ENCODE peak calls at places on chromosomes 4 and X, in ten cellular contexts. D is anterior cingulate cortex; R is activated CD4-positive, alpha-beta T cell treated with anti-CD3 and anti-CD28 coated beads for 4 hours; K is M059J; J is naive thymus-derived CD8-positive, alpha-beta T cell; O is type B pancreatic cell; Q is ecto neural progenitor cell; U is astrocyte of the spinal cord; T is breast epithelium; W is Peyer's patch. F is an unnamed sample.

GRCh38 chr4:87363552-87363951 is 27.4 kb downstream of the HSD17B11 start:
- DNase-seq in D (no peak), R (no peak), K (no peak), J (no peak), O (no peak), Q (no peak), U (no peak), T (no peak), W (no peak), F (peak)

GRCh38 chrX:19204623-19205022 is 82.4 kb upstream of the ADGRG2 start:
- DNase-seq in D (no peak), R (no peak), K (no peak), J (no peak), O (no peak), Q (no peak), U (no peak), T (no peak), W (no peak), F (no peak)

GRCh38 chrX:43750248-43750676 is 94.2 kb downstream of the MAOA start:
- DNase-seq in D (no peak), R (peak), K (peak), J (peak), O (no peak), Q (peak), U (peak), T (no peak), W (peak), F (peak)

GRCh38 chrX:150870059-150870458 is 28.4 kb downstream of the CD99L2 start:
- DNase-seq in D (no peak), R (no peak), K (no peak), J (no peak), O (no peak), Q (no peak), U (no peak), T (no peak), W (no peak), F (no peak)

GRCh38 chrX:20253232-20253543 is 13.5 kb downstream of the RPS6KA3 start:
- DNase-seq in D (no peak), R (no peak), K (no peak), J (no peak), O (no peak), Q (no peak), U (no peak), T (no peak), W (no peak), F (no peak)

GRCh38 chr4:36551697-36552214 is 270.3 kb downstream of the DTHD1 start:
- DNase-seq in D (no peak), R (no peak), K (no peak), J (no peak), O (no peak), Q (no peak), U (no peak), T (no peak), W (no peak), F (peak)

GRCh38 chrX:150525061-150525919 is 43.1 kb upstream of the MTM1 start:
- DNase-seq in D (peak), R (no peak), K (no peak), J (no peak), O (no peak), Q (no peak), U (no peak), T (no peak), W (no peak), F (no peak)

GRCh38 chr4:6393066-6393465 is 79.3 kb downstream of the PPP2R2C start:
- DNase-seq in D (no peak), R (no peak), K (no peak), J (no peak), O (no peak), Q (no peak), U (no peak), T (no peak), W (no peak), F (no peak)

GRCh38 chrX:107562482-107562881 is 65.8 kb upstream of the PRPS1 start:
- DNase-seq in D (no peak), R (no peak), K (peak), J (no peak), O (no peak), Q (no peak), U (peak), T (no peak), W (no peak), F (peak)

GRCh38 chrX:48450076-48450475 is 20.0 kb downstream of the SLC38A5 start:
- DNase-seq in D (no peak), R (no peak), K (no peak), J (no peak), O (no peak), Q (no peak), U (no peak), T (no peak), W (no peak), F (no peak)

GRCh38 chr4:74516321-74516720 is 71.4 kb downstream of the AREG start:
- DNase-seq in D (no peak), R (no peak), K (peak), J (no peak), O (no peak), Q (no peak), U (peak), T (no peak), W (no peak), F (no peak)

GRCh38 chr4:8404791-8405515 is 35.6 kb downstream of the ACOX3 start:
- DNase-seq in D (no peak), R (no peak), K (no peak), J (no peak), O (no peak), Q (no peak), U (no peak), T (no peak), W (no peak), F (no peak)

GRCh38 chr4:147846318-147847135 is 114.6 kb downstream of the ARHGAP10 start:
- DNase-seq in D (no peak), R (no peak), K (no peak), J (peak), O (no peak), Q (no peak), U (no peak), T (no peak), W (no peak), F (no peak)

GRCh38 chr4:138555584-138555983 is 313.4 kb upstream of the SLC7A11 start:
- DNase-seq in D (no peak), R (no peak), K (peak), J (no peak), O (no peak), Q (peak), U (no peak), T (no peak), W (no peak), F (no peak)

GRCh38 chr4:150219841-150220240 is 141.6 kb downstream of the DCLK2 start:
- DNase-seq in D (no peak), R (no peak), K (no peak), J (no peak), O (no peak), Q (no peak), U (peak), T (no peak), W (no peak), F (no peak)

GRCh38 chrX:38970845-38971244 is 169.6 kb downstream of the MID1IP1 start:
- DNase-seq in D (no peak), R (no peak), K (no peak), J (no peak), O (no peak), Q (no peak), U (no peak), T (no peak), W (no peak), F (no peak)

GRCh38 chr4:113707013-113707412 is 54.5 kb downstream of the CAMK2D start:
- DNase-seq in D (no peak), R (no peak), K (peak), J (no peak), O (no peak), Q (no peak), U (peak), T (no peak), W (no peak), F (peak)

GRCh38 chr4:2434420-2434819 is 15.7 kb downstream of the CFAP99 start:
- DNase-seq in D (no peak), R (no peak), K (no peak), J (no peak), O (no peak), Q (peak), U (no peak), T (no peak), W (no peak), F (no peak)

GRCh38 chr4:20805716-20806115 is 105.5 kb downstream of the PACRGL start:
- DNase-seq in D (no peak), R (no peak), K (no peak), J (no peak), O (no peak), Q (no peak), U (peak), T (no peak), W (no peak), F (no peak)

GRCh38 chrX:19811807-19812604 is 75.4 kb downstream of the SH3KBP1 start:
- DNase-seq in D (no peak), R (no peak), K (no peak), J (no peak), O (no peak), Q (no peak), U (peak), T (no peak), W (no peak), F (peak)

GRCh38 chr4:61301285-61301684 is 101.2 kb downstream of the ADGRL3 start:
- DNase-seq in D (no peak), R (no peak), K (no peak), J (no peak), O (no peak), Q (no peak), U (no peak), T (no peak), W (no peak), F (no peak)

GRCh38 chr4:87375719-87376291 is 15.2 kb downstream of the HSD17B11 start:
- DNase-seq in D (no peak), R (no peak), K (peak), J (peak), O (no peak), Q (no peak), U (peak), T (no peak), W (peak), F (peak)

GRCh38 chr4:20529681-20530080 is 170.6 kb upstream of the PACRGL start:
- DNase-seq in D (no peak), R (no peak), K (no peak), J (no peak), O (no peak), Q (no peak), U (no peak), T (no peak), W (no peak), F (no peak)

GRCh38 chr4:89247951-89248350 is 59.6 kb downstream of the GPRIN3 start:
- DNase-seq in D (no peak), R (no peak), K (no peak), J (no peak), O (no peak), Q (no peak), U (no peak), T (no peak), W (no peak), F (no peak)

GRCh38 chr4:8104491-8105302 is 53.9 kb downstream of the ABLIM2 start:
- DNase-seq in D (no peak), R (no peak), K (no peak), J (no peak), O (no peak), Q (no peak), U (no peak), T (no peak), W (no peak), F (no peak)

F was measured in HT1080.